ENCODE peak calls at places on chromosomes 13 and 19, in four cellular contexts. One of them, this sample, is unnamed.

GRCh38 chr13:42039946-42040729 is 8.3 kb upstream of the DGKH start:
- DNase-seq in CD8-positive, alpha-beta T cell: peak
- DNase-seq in kidney epithelial cell: no peak
- DNase-seq in astrocyte of the cerebellum: no peak
- DNase-seq in this sample: no peak

GRCh38 chr19:53915000-53915399 is 5.9 kb downstream of the CACNG7 start:
- DNase-seq in CD8-positive, alpha-beta T cell: no peak
- DNase-seq in kidney epithelial cell: no peak
- DNase-seq in astrocyte of the cerebellum: no peak
- DNase-seq in this sample: no peak

GRCh38 chr19:32817913-32818476 is 51.6 kb downstream of the SLC7A9 start:
- DNase-seq in CD8-positive, alpha-beta T cell: no peak
- DNase-seq in kidney epithelial cell: no peak
- DNase-seq in astrocyte of the cerebellum: no peak
- DNase-seq in this sample: no peak

GRCh38 chr19:4322942-4323665 is 15.5 kb downstream of the STAP2 start:
- DNase-seq in CD8-positive, alpha-beta T cell: no peak
- DNase-seq in kidney epithelial cell: no peak
- DNase-seq in astrocyte of the cerebellum: no peak
- DNase-seq in this sample: no peak

GRCh38 chr13:31090921-31091624 is 70.6 kb downstream of the HSPH1 start:
- DNase-seq in CD8-positive, alpha-beta T cell: no peak
- DNase-seq in kidney epithelial cell: no peak
- DNase-seq in astrocyte of the cerebellum: no peak
- DNase-seq in this sample: no peak

GRCh38 chr13:113879017-113879416 is 15.1 kb upstream of the GAS6 start:
- DNase-seq in CD8-positive, alpha-beta T cell: no peak
- DNase-seq in kidney epithelial cell: no peak
- DNase-seq in astrocyte of the cerebellum: no peak
- DNase-seq in this sample: no peak

GRCh38 chr19:32824906-32825608 is 44.5 kb downstream of the SLC7A9 start:
- DNase-seq in CD8-positive, alpha-beta T cell: no peak
- DNase-seq in kidney epithelial cell: no peak
- DNase-seq in astrocyte of the cerebellum: no peak
- DNase-seq in this sample: no peak

GRCh38 chr19:8484331-8484894 is 18.0 kb downstream of the PRAM1 start:
- DNase-seq in CD8-positive, alpha-beta T cell: no peak
- DNase-seq in kidney epithelial cell: no peak
- DNase-seq in astrocyte of the cerebellum: no peak
- DNase-seq in this sample: no peak

GRCh38 chr19:35509018-35509652 is 4.3 kb downstream of the DMKN start:
- DNase-seq in CD8-positive, alpha-beta T cell: peak
- DNase-seq in kidney epithelial cell: peak
- DNase-seq in astrocyte of the cerebellum: no peak
- DNase-seq in this sample: no peak

GRCh38 chr19:48713864-48714755 is 5.4 kb downstream of the MAMSTR start:
- DNase-seq in CD8-positive, alpha-beta T cell: peak
- DNase-seq in kidney epithelial cell: peak
- DNase-seq in astrocyte of the cerebellum: peak
- DNase-seq in this sample: peak

GRCh38 chr19:40517248-40517647 is 50.4 kb downstream of the SPTBN4 start:
- DNase-seq in CD8-positive, alpha-beta T cell: no peak
- DNase-seq in kidney epithelial cell: no peak
- DNase-seq in astrocyte of the cerebellum: no peak
- DNase-seq in this sample: no peak

GRCh38 chr13:85864963-85865530 is 65.8 kb upstream of the SLITRK6 start:
- DNase-seq in CD8-positive, alpha-beta T cell: no peak
- DNase-seq in kidney epithelial cell: no peak
- DNase-seq in astrocyte of the cerebellum: peak
- DNase-seq in this sample: no peak

GRCh38 chr13:51349016-51349415 is 9.5 kb downstream of the SERPINE3 start:
- DNase-seq in CD8-positive, alpha-beta T cell: no peak
- DNase-seq in kidney epithelial cell: no peak
- DNase-seq in astrocyte of the cerebellum: no peak
- DNase-seq in this sample: no peak

GRCh38 chr19:9808855-9809646 is 9.8 kb downstream of the FBXL12 start:
- DNase-seq in CD8-positive, alpha-beta T cell: peak
- DNase-seq in kidney epithelial cell: no peak
- DNase-seq in astrocyte of the cerebellum: no peak
- DNase-seq in this sample: no peak

GRCh38 chr13:39038569-39038898 is 278 bp downstream of the NHLRC3 start:
- DNase-seq in CD8-positive, alpha-beta T cell: peak
- DNase-seq in kidney epithelial cell: no peak
- DNase-seq in astrocyte of the cerebellum: no peak
- DNase-seq in this sample: no peak

GRCh38 chr13:33744589-33745369 is 73.2 kb upstream of the RFC3 start:
- DNase-seq in CD8-positive, alpha-beta T cell: no peak
- DNase-seq in kidney epithelial cell: no peak
- DNase-seq in astrocyte of the cerebellum: no peak
- DNase-seq in this sample: no peak

GRCh38 chr19:33238750-33239149 is 13.1 kb upstream of the SLC7A10 start:
- DNase-seq in CD8-positive, alpha-beta T cell: no peak
- DNase-seq in kidney epithelial cell: no peak
- DNase-seq in astrocyte of the cerebellum: no peak
- DNase-seq in this sample: no peak

GRCh38 chr19:18220632-18221275 is 5.5 kb downstream of the PDE4C start:
- DNase-seq in CD8-positive, alpha-beta T cell: no peak
- DNase-seq in kidney epithelial cell: no peak
- DNase-seq in astrocyte of the cerebellum: no peak
- DNase-seq in this sample: no peak

GRCh38 chr13:102693781-102694180 is 1.1 kb downstream of the METTL21C start:
- DNase-seq in CD8-positive, alpha-beta T cell: no peak
- DNase-seq in kidney epithelial cell: no peak
- DNase-seq in astrocyte of the cerebellum: peak
- DNase-seq in this sample: no peak

GRCh38 chr13:43085545-43085944 is 62.2 kb downstream of the DNAJC15 start:
- DNase-seq in CD8-positive, alpha-beta T cell: no peak
- DNase-seq in kidney epithelial cell: no peak
- DNase-seq in astrocyte of the cerebellum: peak
- DNase-seq in this sample: no peak

GRCh38 chr19:41521860-41522555 is 54.0 kb upstream of the CEACAM21 start:
- DNase-seq in CD8-positive, alpha-beta T cell: peak
- DNase-seq in kidney epithelial cell: no peak
- DNase-seq in astrocyte of the cerebellum: no peak
- DNase-seq in this sample: no peak

GRCh38 chr13:38821753-38822551 is 135.1 kb downstream of the FREM2 start:
- DNase-seq in CD8-positive, alpha-beta T cell: no peak
- DNase-seq in kidney epithelial cell: no peak
- DNase-seq in astrocyte of the cerebellum: no peak
- DNase-seq in this sample: no peak

GRCh38 chr13:103898481-103898880 is 832.3 kb upstream of the SLC10A2 start:
- DNase-seq in CD8-positive, alpha-beta T cell: no peak
- DNase-seq in kidney epithelial cell: no peak
- DNase-seq in astrocyte of the cerebellum: no peak
- DNase-seq in this sample: no peak

GRCh38 chr13:91710733-91711132 is 312.3 kb downstream of the GPC5 start:
- DNase-seq in CD8-positive, alpha-beta T cell: no peak
- DNase-seq in kidney epithelial cell: no peak
- DNase-seq in astrocyte of the cerebellum: no peak
- DNase-seq in this sample: no peak

GRCh38 chr13:51585234-51585672 is 991 bp downstream of the WDFY2 start:
- DNase-seq in CD8-positive, alpha-beta T cell: no peak
- DNase-seq in kidney epithelial cell: no peak
- DNase-seq in astrocyte of the cerebellum: no peak
- DNase-seq in this sample: no peak

GRCh38 chr19:15540435-15540834 is 32.1 kb downstream of the CYP4F22 start:
- DNase-seq in CD8-positive, alpha-beta T cell: no peak
- DNase-seq in kidney epithelial cell: no peak
- DNase-seq in astrocyte of the cerebellum: no peak
- DNase-seq in this sample: no peak

GRCh38 chr19:49911381-49912145 is 14.9 kb upstream of the IL4I1 start:
- DNase-seq in CD8-positive, alpha-beta T cell: no peak
- DNase-seq in kidney epithelial cell: no peak
- DNase-seq in astrocyte of the cerebellum: no peak
- DNase-seq in this sample: no peak

GRCh38 chr13:50386527-50387123 is 371.4 kb downstream of the KCNRG start:
- DNase-seq in CD8-positive, alpha-beta T cell: no peak
- DNase-seq in kidney epithelial cell: no peak
- DNase-seq in astrocyte of the cerebellum: no peak
- DNase-seq in this sample: no peak

GRCh38 chr19:18174983-18175382 is 1.4 kb downstream of the IFI30 start:
- DNase-seq in CD8-positive, alpha-beta T cell: no peak
- DNase-seq in kidney epithelial cell: no peak
- DNase-seq in astrocyte of the cerebellum: no peak
- DNase-seq in this sample: no peak

GRCh38 chr13:109840201-109840892 is 54.0 kb upstream of the IRS2 start:
- DNase-seq in CD8-positive, alpha-beta T cell: no peak
- DNase-seq in kidney epithelial cell: peak
- DNase-seq in astrocyte of the cerebellum: no peak
- DNase-seq in this sample: peak

GRCh38 chr13:72061613-72062012 is 194.6 kb upstream of the DACH1 start:
- DNase-seq in CD8-positive, alpha-beta T cell: no peak
- DNase-seq in kidney epithelial cell: no peak
- DNase-seq in astrocyte of the cerebellum: no peak
- DNase-seq in this sample: no peak

GRCh38 chr13:82136880-82137279 is 1745.4 kb downstream of the SLITRK1 start:
- DNase-seq in CD8-positive, alpha-beta T cell: no peak
- DNase-seq in kidney epithelial cell: no peak
- DNase-seq in astrocyte of the cerebellum: no peak
- DNase-seq in this sample: no peak

GRCh38 chr13:43023244-43023931 is at the start of gene DNAJC15:
- DNase-seq in CD8-positive, alpha-beta T cell: peak
- DNase-seq in kidney epithelial cell: no peak
- DNase-seq in astrocyte of the cerebellum: peak
- DNase-seq in this sample: peak

GRCh38 chr13:99731747-99732146 is 230.5 kb downstream of the TM9SF2 start:
- DNase-seq in CD8-positive, alpha-beta T cell: no peak
- DNase-seq in kidney epithelial cell: no peak
- DNase-seq in astrocyte of the cerebellum: no peak
- DNase-seq in this sample: no peak

GRCh38 chr13:75430618-75431209 is 51.3 kb downstream of the TBC1D4 start:
- DNase-seq in CD8-positive, alpha-beta T cell: no peak
- DNase-seq in kidney epithelial cell: no peak
- DNase-seq in astrocyte of the cerebellum: no peak
- DNase-seq in this sample: no peak

GRCh38 chr19:58374200-58374599 is 6.6 kb downstream of the ZNF837 start:
- DNase-seq in CD8-positive, alpha-beta T cell: no peak
- DNase-seq in kidney epithelial cell: no peak
- DNase-seq in astrocyte of the cerebellum: no peak
- DNase-seq in this sample: no peak

GRCh38 chr19:3123088-3123721 is 12.6 kb upstream of the GNA15 start:
- DNase-seq in CD8-positive, alpha-beta T cell: no peak
- DNase-seq in kidney epithelial cell: no peak
- DNase-seq in astrocyte of the cerebellum: no peak
- DNase-seq in this sample: no peak

GRCh38 chr19:3129112-3129511 is 6.7 kb upstream of the GNA15 start:
- DNase-seq in CD8-positive, alpha-beta T cell: no peak
- DNase-seq in kidney epithelial cell: no peak
- DNase-seq in astrocyte of the cerebellum: peak
- DNase-seq in this sample: peak

GRCh38 chr19:3123956-3124355 is 11.9 kb upstream of the GNA15 start:
- DNase-seq in CD8-positive, alpha-beta T cell: no peak
- DNase-seq in kidney epithelial cell: no peak
- DNase-seq in astrocyte of the cerebellum: no peak
- DNase-seq in this sample: no peak

GRCh38 chr19:3124630-3125029 is 11.2 kb upstream of the GNA15 start:
- DNase-seq in CD8-positive, alpha-beta T cell: no peak
- DNase-seq in kidney epithelial cell: no peak
- DNase-seq in astrocyte of the cerebellum: no peak
- DNase-seq in this sample: no peak

GRCh38 chr19:3125900-3126524 is 9.8 kb upstream of the GNA15 start:
- DNase-seq in CD8-positive, alpha-beta T cell: peak
- DNase-seq in kidney epithelial cell: no peak
- DNase-seq in astrocyte of the cerebellum: no peak
- DNase-seq in this sample: no peak
- TF ChIP-seq CTCF in CD8-positive, alpha-beta T cell: peak
- TF ChIP-seq CTCF in kidney epithelial cell: peak
- TF ChIP-seq CTCF in astrocyte of the cerebellum: peak
- TF ChIP-seq CTCF in this sample: peak

GRCh38 chr19:39415111-39416046 is 2.9 kb downstream of the PLEKHG2 start:
- DNase-seq in CD8-positive, alpha-beta T cell: no peak
- DNase-seq in kidney epithelial cell: no peak
- DNase-seq in astrocyte of the cerebellum: no peak
- DNase-seq in this sample: no peak
- H3K4me3 ChIP-seq in CD8-positive, alpha-beta T cell: no peak
- H3K4me3 ChIP-seq in kidney epithelial cell: peak
- H3K4me3 ChIP-seq in astrocyte of the cerebellum: peak
- H3K4me3 ChIP-seq in this sample: peak

GRCh38 chr19:7326105-7326877 is 22.4 kb upstream of the ARHGEF18 start:
- DNase-seq in CD8-positive, alpha-beta T cell: peak
- DNase-seq in kidney epithelial cell: no peak
- DNase-seq in astrocyte of the cerebellum: no peak
- DNase-seq in this sample: no peak
- TF ChIP-seq CTCF in CD8-positive, alpha-beta T cell: peak
- TF ChIP-seq CTCF in kidney epithelial cell: peak
- TF ChIP-seq CTCF in astrocyte of the cerebellum: peak
- TF ChIP-seq CTCF in this sample: peak

GRCh38 chr13:68984688-68985319 is 1122.8 kb upstream of the ATXN8OS start:
- DNase-seq in CD8-positive, alpha-beta T cell: no peak
- DNase-seq in kidney epithelial cell: no peak
- DNase-seq in astrocyte of the cerebellum: no peak
- DNase-seq in this sample: no peak

GRCh38 chr13:68993154-68993553 is 1114.5 kb upstream of the ATXN8OS start:
- DNase-seq in CD8-positive, alpha-beta T cell: no peak
- DNase-seq in kidney epithelial cell: no peak
- DNase-seq in astrocyte of the cerebellum: no peak
- DNase-seq in this sample: no peak

GRCh38 chr13:68987585-68987984 is 1120.0 kb upstream of the ATXN8OS start:
- DNase-seq in CD8-positive, alpha-beta T cell: no peak
- DNase-seq in kidney epithelial cell: no peak
- DNase-seq in astrocyte of the cerebellum: no peak
- DNase-seq in this sample: no peak

GRCh38 chr13:68982961-68983619 is 1124.5 kb upstream of the ATXN8OS start:
- DNase-seq in CD8-positive, alpha-beta T cell: no peak
- DNase-seq in kidney epithelial cell: no peak
- DNase-seq in astrocyte of the cerebellum: no peak
- DNase-seq in this sample: no peak

GRCh38 chr13:68988176-68988575 is 1119.5 kb upstream of the ATXN8OS start:
- DNase-seq in CD8-positive, alpha-beta T cell: no peak
- DNase-seq in kidney epithelial cell: no peak
- DNase-seq in astrocyte of the cerebellum: no peak
- DNase-seq in this sample: no peak
- H3K4me3 ChIP-seq in CD8-positive, alpha-beta T cell: no peak
- H3K4me3 ChIP-seq in kidney epithelial cell: no peak
- H3K4me3 ChIP-seq in astrocyte of the cerebellum: no peak
- H3K4me3 ChIP-seq in this sample: no peak

DNA sequence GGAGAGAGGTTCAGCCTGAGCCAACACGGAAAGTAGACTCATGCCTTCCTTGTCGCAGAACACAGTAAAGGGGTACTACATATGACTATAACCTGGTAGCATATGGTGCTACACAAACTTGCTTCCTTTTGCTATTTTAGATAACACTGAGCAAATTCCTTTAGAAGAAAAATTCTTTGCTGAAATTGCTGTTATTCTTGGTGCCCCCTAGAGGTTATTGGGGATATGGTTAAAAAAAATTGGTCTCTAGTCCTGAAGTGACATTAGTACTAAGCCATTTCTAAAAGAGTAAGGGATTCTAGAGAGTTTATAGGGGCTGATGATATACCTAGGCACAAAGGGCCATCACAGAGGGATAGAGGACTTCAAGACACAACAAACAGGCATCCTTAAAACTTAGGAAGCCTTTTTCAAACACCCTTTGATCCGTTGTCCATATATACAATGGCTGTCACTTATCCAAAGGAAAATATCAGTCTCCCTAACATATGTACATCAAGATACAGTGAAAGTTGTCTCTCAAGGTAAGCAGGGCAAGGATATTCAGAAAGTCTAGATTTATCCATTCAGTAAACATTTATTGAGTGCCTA is 13.9 kb upstream of the HS6ST3 start:
- DNase-seq in CD8-positive, alpha-beta T cell: no peak
- DNase-seq in kidney epithelial cell: no peak
- DNase-seq in astrocyte of the cerebellum: no peak
- DNase-seq in this sample: no peak
- TF ChIP-seq CTCF in CD8-positive, alpha-beta T cell: no peak
- TF ChIP-seq CTCF in kidney epithelial cell: peak
- TF ChIP-seq CTCF in astrocyte of the cerebellum: peak
- TF ChIP-seq CTCF in this sample: peak